ENCODE peak calls at places on chromosome 15, in five cellular contexts. C is WERI-Rb-1, Z is fibroblast of lung, A is A673, X is pancreas. B is an unnamed sample.

GRCh38 chr15:30924353-30924752 is 20.6 kb downstream of the FAN1 start:
- DNase-seq in X (no peak), Z (peak), A (no peak), C (no peak), B (no peak)

GRCh38 chr15:78437107-78437761 is 782 bp upstream of the IREB2 start:
- DNase-seq in A (no peak), Z (no peak), X (no peak), C (no peak), B (no peak)

GRCh38 chr15:48373855-48374421 is 42.7 kb downstream of the DUT start:
- DNase-seq in A (peak), C (no peak), Z (peak), X (no peak), B (peak)

GRCh38 chr15:64009798-64010241 is 36.5 kb downstream of the DAPK2 start:
- DNase-seq in X (no peak), Z (no peak), A (no peak), C (no peak), B (no peak)

GRCh38 chr15:81091889-81092558 is 42.0 kb upstream of the CFAP161 start:
- DNase-seq in C (peak), X (no peak), Z (peak), A (peak), B (no peak)

GRCh38 chr15:92391640-92392039 is 2.0 kb upstream of the ST8SIA2 start:
- DNase-seq in X (no peak), A (peak), C (peak), Z (peak), B (no peak)

GRCh38 chr15:92902020-92902419 is 1.9 kb downstream of the CHD2 start:
- DNase-seq in A (no peak), C (no peak), X (no peak), Z (peak), B (no peak)

GRCh38 chr15:73683624-73684536 is at the start of gene CD276:
- DNase-seq in A (peak), C (peak), Z (peak), X (peak), B (peak)

GRCh38 chr15:42392309-42393024 is 33.2 kb downstream of the CAPN3 start:
- DNase-seq in Z (no peak), C (no peak), X (no peak), A (no peak), B (no peak)

GRCh38 chr15:42547926-42548257 is 701 bp downstream of the LRRC57 start:
- DNase-seq in X (no peak), C (no peak), A (peak), Z (peak), B (no peak)

GRCh38 chr15:66780973-66781718 is 79.1 kb downstream of the SMAD6 start:
- DNase-seq in A (no peak), C (no peak), Z (no peak), X (no peak), B (peak)

GRCh38 chr15:60017538-60018199 is 13.6 kb downstream of the FOXB1 start:
- DNase-seq in X (no peak), C (no peak), Z (no peak), A (no peak), B (no peak)

GRCh38 chr15:66670698-66671580 is 31.1 kb upstream of the SMAD6 start:
- DNase-seq in C (peak), A (peak), X (peak), Z (no peak), B (peak)

GRCh38 chr15:49877117-49877860 is 241.7 kb downstream of the ATP8B4 start:
- DNase-seq in C (peak), X (no peak), Z (peak), A (no peak), B (no peak)

GRCh38 chr15:64155802-64156651 is 4.5 kb downstream of the SNX22 start:
- DNase-seq in A (no peak), C (no peak), X (no peak), Z (no peak), B (no peak)

GRCh38 chr15:82851981-82852511 is 42.6 kb downstream of the WHAMM start:
- DNase-seq in Z (peak), A (peak), C (peak), X (no peak), B (peak)

GRCh38 chr15:28919679-28920655 is 34.2 kb downstream of the APBA2 start:
- DNase-seq in C (no peak), A (no peak), Z (no peak), X (peak), B (peak)

GRCh38 chr15:65930134-65930533 is 60.8 kb downstream of the RAB11A start:
- DNase-seq in A (no peak), C (no peak), Z (no peak), X (no peak), B (no peak)

GRCh38 chr15:84669726-84670125 is 11.7 kb upstream of the NMB start:
- DNase-seq in A (no peak), Z (no peak), X (no peak), C (no peak), B (no peak)

GRCh38 chr15:52042051-52042851 is 23.2 kb downstream of the MAPK6 start:
- DNase-seq in C (no peak), X (no peak), A (no peak), Z (no peak), B (no peak)

GRCh38 chr15:63124506-63124905 is 2.8 kb downstream of the LACTB start:
- DNase-seq in X (no peak), A (no peak), Z (no peak), C (no peak), B (no peak)

GRCh38 chr15:26295331-26295730 is 432.2 kb upstream of the ATP10A start:
- DNase-seq in X (no peak), Z (no peak), C (no peak), A (no peak), B (no peak)

GRCh38 chr15:82312611-82313349 is 36.5 kb downstream of the GOLGA6L10 start:
- DNase-seq in A (no peak), Z (peak), X (no peak), C (peak), B (peak)

GRCh38 chr15:48244923-48245322 is 38.8 kb downstream of the SLC12A1 start:
- DNase-seq in X (no peak), A (peak), C (no peak), Z (no peak), B (no peak)

GRCh38 chr15:81197688-81198281 is 1.1 kb downstream of the IL16 start:
- DNase-seq in X (no peak), A (no peak), C (no peak), Z (no peak), B (no peak)

GRCh38 chr15:80978685-80979084 is 10.9 kb downstream of the MESD start:
- DNase-seq in A (peak), X (no peak), Z (peak), C (no peak), B (no peak)

GRCh38 chr15:88646088-88646405 is 7.2 kb downstream of the ISG20 start:
- DNase-seq in Z (no peak), A (no peak), C (no peak), X (no peak), B (peak)

GRCh38 chr15:96362001-96362758 is 31.7 kb downstream of the NR2F2 start:
- DNase-seq in A (no peak), Z (no peak), C (no peak), X (no peak), B (no peak)

GRCh38 chr15:64474846-64475245 is 14.5 kb downstream of the ZNF609 start:
- DNase-seq in A (no peak), C (no peak), X (no peak), Z (no peak), B (no peak)

GRCh38 chr15:25417604-25418003 is 21.2 kb downstream of the UBE3A start:
- DNase-seq in X (no peak), C (no peak), A (no peak), Z (no peak), B (no peak)

GRCh38 chr15:47961401-47962090 is 159.2 kb upstream of the SLC24A5 start:
- DNase-seq in A (peak), X (no peak), Z (no peak), C (no peak), B (no peak)

DNA sequence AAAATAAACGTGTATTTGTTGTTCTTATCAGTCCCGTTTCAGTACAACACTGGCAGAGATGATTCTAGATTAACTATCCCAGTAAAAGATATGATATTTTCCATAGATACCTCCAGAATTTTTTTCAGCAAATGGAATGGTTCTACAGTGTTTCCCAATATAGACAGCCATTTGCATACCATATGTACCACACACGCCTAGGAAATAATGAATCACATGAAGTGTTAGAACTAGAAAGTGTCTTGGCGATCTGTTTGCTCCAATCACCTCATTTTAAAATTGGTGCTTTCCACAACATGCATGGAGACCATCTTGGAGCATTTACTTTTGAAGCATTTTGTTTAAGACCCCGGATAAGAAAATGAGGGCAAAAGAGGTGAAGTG is 2.0 kb downstream of the C2CD4A start:
- DNase-seq in Z (no peak), C (no peak), X (no peak), A (no peak), B (no peak)
- H3K4me3 ChIP-seq in Z (no peak), C (peak), X (peak), A (peak), B (peak)

DNA sequence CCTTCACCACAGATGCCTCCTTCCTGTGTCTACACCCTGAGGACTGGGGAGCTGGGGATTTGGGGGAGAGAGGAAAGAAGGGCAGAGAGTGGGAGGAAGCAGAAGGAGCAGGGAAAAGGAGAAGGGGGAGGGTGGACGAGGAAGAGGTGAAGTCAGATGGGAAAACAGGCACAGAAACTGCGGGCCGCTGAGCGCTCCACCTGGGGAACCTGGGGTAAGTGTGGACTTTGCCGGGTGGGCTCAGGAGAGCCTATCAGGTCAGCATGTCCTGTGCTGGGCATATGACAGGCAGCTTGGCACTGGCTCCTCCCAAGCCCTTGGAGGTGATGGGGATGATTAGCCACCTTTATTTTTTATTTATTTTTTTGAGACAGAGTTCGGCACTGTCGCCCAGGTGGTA is 62.6 kb downstream of the CORO2B start:
- DNase-seq in C (no peak), Z (no peak), A (no peak), X (no peak), B (peak)
- H3K27ac ChIP-seq in C (peak), Z (peak), A (peak), X (no peak), B (peak)

GRCh38 chr15:68658641-68659358 is 80.0 kb downstream of the CORO2B start:
- DNase-seq in X (no peak), C (peak), A (no peak), Z (no peak), B (peak)
- TF ChIP-seq CTCF in X (no peak), C (peak), A (no peak), Z (no peak), B (no peak)

GRCh38 chr15:40292246-40292645 is 9.4 kb upstream of the ANKRD63 start:
- DNase-seq in C (no peak), X (no peak), Z (no peak), A (no peak), B (no peak)

GRCh38 chr15:40290540-40291087 is 7.8 kb upstream of the ANKRD63 start:
- DNase-seq in A (no peak), C (no peak), X (no peak), Z (no peak), B (no peak)

GRCh38 chr15:40289140-40289775 is 6.4 kb upstream of the ANKRD63 start:
- DNase-seq in C (no peak), X (peak), Z (no peak), A (no peak), B (no peak)

GRCh38 chr15:40293006-40293405 is 10.1 kb upstream of the ANKRD63 start:
- DNase-seq in Z (no peak), C (no peak), X (no peak), A (no peak), B (no peak)

DNA sequence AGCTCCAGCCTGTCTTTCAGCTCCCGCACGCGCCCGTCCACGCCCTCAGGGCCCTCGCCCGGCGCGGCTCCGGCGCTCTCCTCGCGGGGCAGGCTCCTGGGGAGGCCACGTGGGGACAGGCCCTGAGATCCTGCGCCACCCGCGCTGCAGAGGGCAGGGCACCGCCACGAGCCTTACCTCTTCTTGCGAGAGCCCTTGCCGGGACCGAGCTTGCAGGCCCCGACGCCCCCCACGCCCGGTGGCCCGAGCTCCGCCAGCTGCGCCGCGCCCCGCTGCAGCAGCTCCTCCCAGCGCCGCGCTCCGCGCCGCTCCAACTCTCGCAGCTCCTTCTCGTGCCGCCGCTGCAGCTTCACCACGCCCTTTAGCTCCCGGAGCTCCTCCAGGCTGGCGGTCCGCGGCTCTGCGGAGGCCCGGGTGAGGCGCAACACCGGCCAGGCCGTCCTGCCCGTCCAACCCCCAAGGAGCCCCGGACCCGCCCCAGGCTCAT is 8.3 kb upstream of the ANKRD63 start:
- DNase-seq in A (peak), X (peak), C (peak), Z (peak), B (no peak)
- H3K4me3 ChIP-seq in A (peak), X (no peak), C (peak), Z (peak), B (peak)

DNA sequence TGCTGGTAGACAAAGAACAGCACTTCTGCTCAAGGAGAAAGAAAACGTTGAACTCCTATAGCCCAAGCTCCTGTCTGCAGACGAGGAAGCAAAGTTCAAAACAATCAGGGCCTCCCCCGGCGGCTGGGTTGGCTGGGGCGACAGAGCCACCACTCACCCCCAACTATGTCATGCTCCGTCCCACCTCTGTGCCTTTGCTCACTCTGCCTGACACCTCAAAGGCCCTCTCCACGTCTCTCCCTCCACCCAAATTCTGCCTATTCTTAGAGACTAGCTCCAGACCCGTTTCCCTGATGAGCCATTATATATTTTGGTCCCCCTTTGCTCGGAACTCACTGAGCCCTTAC is 304.3 kb downstream of the TLE3 start:
- DNase-seq in X (no peak), Z (no peak), C (no peak), A (no peak), B (no peak)
- H3K27ac ChIP-seq in X (no peak), Z (no peak), C (no peak), A (no peak), B (no peak)

DNA sequence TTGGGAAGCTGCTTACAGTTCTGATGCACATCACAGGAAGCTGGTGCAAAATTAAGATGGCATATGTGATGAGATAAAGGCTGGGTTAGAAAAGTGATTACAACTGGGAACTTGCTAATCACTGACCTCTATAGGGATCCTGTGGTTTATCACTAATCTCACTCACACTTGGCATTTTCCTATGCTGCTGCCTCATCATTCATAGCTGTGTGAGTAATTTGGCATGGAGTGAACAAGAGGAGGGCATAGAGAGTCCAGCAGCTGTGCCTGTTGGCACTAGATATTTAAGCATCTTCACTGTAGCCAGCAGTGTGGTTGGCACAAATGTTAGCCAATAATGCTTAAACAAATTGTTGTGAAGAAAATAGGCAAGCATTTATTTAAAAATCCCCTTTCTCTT is 217.7 kb upstream of the CGNL1 start:
- DNase-seq in Z (no peak), X (no peak), A (peak), C (no peak), B (no peak)
- TF ChIP-seq CTCF in Z (no peak), X (no peak), A (no peak), C (no peak), B (no peak)

GRCh38 chr15:99707481-99708270 is 25.6 kb downstream of the LYSMD4 start:
- DNase-seq in Z (peak), A (no peak), C (no peak), X (no peak), B (no peak)
- H3K4me3 ChIP-seq in Z (no peak), A (no peak), C (no peak), X (no peak), B (no peak)

DNA sequence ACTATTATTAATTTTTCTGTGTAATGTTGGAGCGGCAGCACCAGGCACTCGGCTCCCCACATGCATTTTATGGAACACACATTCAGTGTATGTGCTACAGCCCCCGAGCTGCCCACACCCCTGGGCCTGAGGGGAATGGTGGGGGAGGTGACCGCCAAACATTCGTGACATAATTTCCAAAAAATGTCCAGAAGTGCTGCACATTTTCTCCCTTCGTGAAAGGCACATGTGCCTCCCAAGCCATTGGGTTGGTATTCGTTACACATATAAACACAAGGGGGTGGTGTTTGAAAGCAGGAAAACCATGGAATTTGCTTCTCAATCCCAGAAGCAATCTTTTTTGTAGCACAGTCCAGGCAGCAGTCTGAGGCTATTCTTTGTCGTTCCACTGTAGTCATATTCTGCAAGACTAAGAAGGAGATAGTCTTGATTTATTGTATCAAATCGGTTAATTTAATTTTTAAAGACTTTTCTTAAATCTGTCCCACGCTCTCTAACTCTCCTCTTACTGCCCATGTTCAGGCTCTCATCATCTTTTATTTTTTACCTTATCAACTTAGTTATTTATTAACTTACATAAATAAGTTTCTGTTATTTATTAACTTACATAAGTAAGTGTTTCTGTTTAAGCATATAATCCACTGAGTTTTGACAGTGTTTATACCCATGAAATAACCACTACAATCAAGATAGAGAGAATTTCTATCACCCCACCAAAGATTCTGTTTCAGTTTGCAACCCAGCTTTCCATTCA is 39.2 kb upstream of the POLR2M start:
- DNase-seq in C (no peak), X (no peak), A (peak), Z (peak), B (no peak)
- H3K27ac ChIP-seq in C (no peak), X (peak), A (no peak), Z (no peak), B (peak)

GRCh38 chr15:61295239-61295638 is 66.1 kb upstream of the RORA start:
- DNase-seq in C (no peak), Z (no peak), X (no peak), A (no peak), B (no peak)
- TF ChIP-seq CTCF in C (no peak), Z (no peak), X (no peak), A (no peak), B (no peak)